ENCODE peak calls at places on chromosomes 5 and 9, in eight cellular contexts. T, X, G, Q, A, Y, U and K are unnamed samples.

GRCh38 chr5:89878140-89878570 is 531.4 kb downstream of the CETN3 start:
- DNase-seq in T (peak), X (no peak), G (no peak), Q (peak), A (peak), Y (peak), U (no peak), K (peak)

GRCh38 chr9:36781532-36781931 is 208.8 kb downstream of the MELK start:
- DNase-seq in T (peak), X (no peak), G (no peak), Q (no peak), A (no peak), Y (peak), U (no peak), K (no peak)

GRCh38 chr9:137034039-137034708 is 2.3 kb upstream of the FUT7 start:
- DNase-seq in T (no peak), X (no peak), G (no peak), Q (no peak), A (no peak), Y (no peak), U (no peak), K (no peak)

GRCh38 chr9:87223397-87224246 is 274.0 kb upstream of the DAPK1 start:
- DNase-seq in T (no peak), X (no peak), G (no peak), Q (peak), A (no peak), Y (peak), U (no peak), K (no peak)

GRCh38 chr5:169707714-169708113 is 70.6 kb downstream of the DOCK2 start:
- DNase-seq in T (no peak), X (no peak), G (peak), Q (no peak), A (no peak), Y (no peak), U (no peak), K (no peak)

GRCh38 chr9:111661802-111662491 is 542 bp downstream of the GNG10 start:
- DNase-seq in T (no peak), X (peak), G (peak), Q (peak), A (peak), Y (no peak), U (no peak), K (no peak)

GRCh38 chr5:125196479-125197183 is 450.2 kb upstream of the ZNF608 start:
- DNase-seq in T (no peak), X (no peak), G (peak), Q (no peak), A (no peak), Y (no peak), U (no peak), K (no peak)

GRCh38 chr9:5442400-5443011 is 4.8 kb upstream of the PLGRKT start:
- DNase-seq in T (no peak), X (peak), G (peak), Q (no peak), A (peak), Y (peak), U (no peak), K (no peak)

GRCh38 chr9:4174781-4175180 is 125.1 kb downstream of the GLIS3 start:
- DNase-seq in T (no peak), X (no peak), G (no peak), Q (no peak), A (no peak), Y (no peak), U (no peak), K (no peak)

GRCh38 chr5:153551537-153552079 is 61.1 kb downstream of the GRIA1 start:
- DNase-seq in T (peak), X (no peak), G (no peak), Q (peak), A (no peak), Y (peak), U (no peak), K (peak)

GRCh38 chr9:33287087-33287490 is 3.2 kb upstream of the NFX1 start:
- DNase-seq in T (peak), X (peak), G (peak), Q (peak), A (peak), Y (peak), U (no peak), K (no peak)

GRCh38 chr9:91186311-91187101 is 175.2 kb downstream of the AUH start:
- DNase-seq in T (no peak), X (no peak), G (no peak), Q (peak), A (no peak), Y (no peak), U (no peak), K (no peak)